ENCODE peak calls at places on chromosomes 13 and 19, in nine cellular contexts. N is activated effector memory CD4-positive, alpha-beta T cell treated with anti-CD3 and anti-CD28 coated beads, Interleukin-2, amount 50 U/mL, for 16 hours; H is fibroblast of lung; J is fibroblast of pulmonary artery; Q is aorta; A is activated CD4-positive, CD25-positive, alpha-beta regulatory T cell treated with anti-CD3 and anti-CD28 coated beads, Interleukin-2, amount 50 U/mL, for 72 hours; V is cardiac muscle cell; D is fibroblast of mammary gland; X is activated gamma-delta T cell treated with Interleukin-2 at 50 U/mL for 16 hours. U is an unnamed sample.

GRCh38 chr13:26460652-26461051 is 96.8 kb upstream of the WASF3 start:
- DNase-seq in N (no peak), H (peak), J (peak), Q (no peak), A (no peak), V (no peak), D (peak), X (no peak), U (no peak)

GRCh38 chr13:48138270-48138669 is 43.4 kb upstream of the MED4 start:
- DNase-seq in N (no peak), H (no peak), J (no peak), Q (no peak), A (no peak), V (no peak), D (no peak), X (no peak), U (no peak)

GRCh38 chr13:79796116-79796515 is 315.2 kb downstream of the NDFIP2 start:
- DNase-seq in N (no peak), H (no peak), J (no peak), Q (no peak), A (no peak), V (no peak), D (no peak), X (no peak), U (no peak)

GRCh38 chr19:6854758-6855157 is 32.6 kb upstream of the ADGRE1 start:
- DNase-seq in N (no peak), H (no peak), J (no peak), Q (no peak), A (no peak), V (no peak), D (no peak), X (no peak), U (no peak)

GRCh38 chr13:39557285-39557955 is 45.6 kb downstream of the LHFPL6 start:
- DNase-seq in N (no peak), H (no peak), J (no peak), Q (no peak), A (no peak), V (no peak), D (no peak), X (no peak), U (no peak)

GRCh38 chr13:50131998-50132936 is 117.0 kb downstream of the KCNRG start:
- DNase-seq in N (peak), H (peak), J (no peak), Q (no peak), A (peak), V (peak), D (no peak), X (no peak), U (no peak)

GRCh38 chr13:110554946-110555345 is 6.6 kb downstream of the RAB20 start:
- DNase-seq in N (no peak), H (no peak), J (no peak), Q (peak), A (no peak), V (no peak), D (no peak), X (no peak), U (no peak)

GRCh38 chr13:23323946-23324709 is 109.4 kb downstream of the SACS start:
- DNase-seq in N (no peak), H (peak), J (peak), Q (no peak), A (no peak), V (no peak), D (no peak), X (no peak), U (no peak)

GRCh38 chr19:38737921-38738731 is 6.1 kb downstream of the CAPN12 start:
- DNase-seq in N (no peak), H (no peak), J (no peak), Q (no peak), A (no peak), V (no peak), D (no peak), X (no peak), U (no peak)

GRCh38 chr19:51573331-51573730 is 2.2 kb downstream of the ZNF175 start:
- DNase-seq in N (no peak), H (no peak), J (no peak), Q (no peak), A (no peak), V (no peak), D (peak), X (no peak), U (no peak)

GRCh38 chr13:32211788-32212187 is 103.4 kb downstream of the ZAR1L start:
- DNase-seq in N (no peak), H (peak), J (peak), Q (no peak), A (no peak), V (peak), D (peak), X (no peak), U (no peak)

GRCh38 chr13:39269411-39269810 is 231.2 kb downstream of the NHLRC3 start:
- DNase-seq in N (no peak), H (peak), J (no peak), Q (no peak), A (no peak), V (no peak), D (peak), X (no peak), U (no peak)

GRCh38 chr13:35255241-35255640 is 221.2 kb downstream of the MAB21L1 start:
- DNase-seq in N (no peak), H (no peak), J (no peak), Q (no peak), A (no peak), V (no peak), D (no peak), X (no peak), U (no peak)

GRCh38 chr13:50914301-50914700 is 4.7 kb downstream of the RNASEH2B start:
- DNase-seq in N (no peak), H (no peak), J (no peak), Q (no peak), A (no peak), V (no peak), D (peak), X (no peak), U (no peak)

GRCh38 chr13:113020323-113021080 is 51.5 kb downstream of the MCF2L start:
- DNase-seq in N (no peak), H (no peak), J (no peak), Q (no peak), A (no peak), V (no peak), D (no peak), X (no peak), U (no peak)

GRCh38 chr13:111868716-111869115 is 198.2 kb upstream of the SOX1 start:
- DNase-seq in N (no peak), H (no peak), J (no peak), Q (no peak), A (no peak), V (no peak), D (no peak), X (no peak), U (no peak)

GRCh38 chr19:17902701-17903100 is 30.1 kb upstream of the CCDC124 start:
- DNase-seq in N (no peak), H (peak), J (peak), Q (no peak), A (no peak), V (no peak), D (peak), X (no peak), U (no peak)

GRCh38 chr19:47719047-47719885 is 6.0 kb downstream of the EHD2 start:
- DNase-seq in N (no peak), H (peak), J (peak), Q (peak), A (no peak), V (peak), D (peak), X (no peak), U (no peak)

GRCh38 chr13:66222127-66222526 is 1008.0 kb downstream of the PCDH9 start:
- DNase-seq in N (no peak), H (no peak), J (no peak), Q (no peak), A (no peak), V (no peak), D (peak), X (no peak), U (no peak)

GRCh38 chr13:110828705-110829104 is 86.2 kb downstream of the ANKRD10 start:
- DNase-seq in N (no peak), H (no peak), J (no peak), Q (no peak), A (no peak), V (no peak), D (no peak), X (no peak), U (no peak)

GRCh38 chr19:35120492-35120891 is 4.9 kb downstream of the FXYD3 start:
- DNase-seq in N (no peak), H (peak), J (peak), Q (no peak), A (no peak), V (no peak), D (peak), X (no peak), U (no peak)

GRCh38 chr19:37467608-37468090 is 405 bp upstream of the ZNF569 start:
- DNase-seq in N (no peak), H (no peak), J (no peak), Q (no peak), A (no peak), V (no peak), D (no peak), X (no peak), U (no peak)

GRCh38 chr19:12838893-12839656 is 760 bp downstream of the MAST1 start:
- DNase-seq in N (peak), H (no peak), J (no peak), Q (no peak), A (no peak), V (no peak), D (no peak), X (no peak), U (no peak)